ENCODE peak calls at places on chromosomes 6 and 20, in six cellular contexts. I is GM12878, P is suprapubic skin, F is stomach, B is Panc1, N is prostate gland. L is an unnamed sample.

GRCh38 chr20:50302463-50303041 is 111.9 kb downstream of the CEBPB start:
- DNase-seq in F (no peak), N (no peak), I (no peak), B (no peak), P (peak), L (peak)

GRCh38 chr20:2693286-2693995 is 861 bp downstream of the EBF4 start:
- DNase-seq in P (peak), F (peak), B (no peak), I (no peak), N (peak), L (no peak)

GRCh38 chr6:155080876-155081845 is 86.0 kb downstream of the TIAM2 start:
- DNase-seq in P (no peak), B (no peak), N (no peak), F (no peak), I (no peak), L (no peak)

GRCh38 chr20:37357481-37358365 is 11.8 kb downstream of the SRC start:
- DNase-seq in F (no peak), I (no peak), P (no peak), B (no peak), N (no peak), L (peak)

GRCh38 chr20:46283426-46283825 is 24.9 kb downstream of the CDH22 start:
- DNase-seq in F (no peak), B (no peak), I (no peak), N (no peak), P (no peak), L (no peak)

GRCh38 chr20:62891111-62891510 is 29.5 kb upstream of the TCFL5 start:
- DNase-seq in P (no peak), B (no peak), I (no peak), N (no peak), F (no peak), L (peak)

GRCh38 chr6:45590225-45590624 is 212.5 kb upstream of the SUPT3H start:
- DNase-seq in F (no peak), I (no peak), N (no peak), B (peak), P (no peak), L (no peak)

GRCh38 chr6:70686548-70687133 is 19.0 kb downstream of the SMAP1 start:
- DNase-seq in P (no peak), I (no peak), F (no peak), N (peak), B (no peak), L (no peak)

GRCh38 chr20:56865055-56865454 is 235.9 kb downstream of the TFAP2C start:
- DNase-seq in I (no peak), P (no peak), N (peak), B (no peak), F (no peak), L (no peak)

GRCh38 chr6:169378620-169379381 is 125.2 kb upstream of the THBS2 start:
- DNase-seq in I (no peak), N (no peak), F (no peak), P (no peak), B (no peak), L (no peak)

GRCh38 chr6:34922177-34922663 is 33.2 kb downstream of the ANKS1A start:
- DNase-seq in P (no peak), B (peak), I (no peak), F (no peak), N (no peak), L (no peak)

GRCh38 chr6:35386989-35387388 is 44.6 kb downstream of the PPARD start:
- DNase-seq in P (no peak), B (no peak), I (no peak), N (no peak), F (no peak), L (no peak)

GRCh38 chr20:51422912-51423667 is 119.4 kb downstream of the NFATC2 start:
- DNase-seq in F (no peak), P (no peak), N (no peak), I (no peak), B (no peak), L (peak)

GRCh38 chr6:71394001-71394432 is 105.4 kb downstream of the OGFRL1 start:
- DNase-seq in P (no peak), N (no peak), I (no peak), F (no peak), B (no peak), L (no peak)

GRCh38 chr6:163839296-163839695 is 424.8 kb downstream of the QKI start:
- DNase-seq in I (no peak), F (no peak), B (no peak), P (no peak), N (no peak), L (no peak)

GRCh38 chr6:47484616-47485015 is 7.0 kb downstream of the CD2AP start:
- DNase-seq in N (no peak), F (no peak), I (no peak), P (no peak), B (no peak), L (no peak)

GRCh38 chr6:68468244-68468884 is 166.7 kb upstream of the ADGRB3 start:
- DNase-seq in F (no peak), B (no peak), P (no peak), I (no peak), N (no peak), L (no peak)

GRCh38 chr6:37059344-37060194 is 54.1 kb downstream of the FGD2 start:
- DNase-seq in B (peak), P (peak), F (peak), N (peak), I (no peak), L (peak)

GRCh38 chr20:53642196-53643030 is 48.8 kb upstream of the ZNF217 start:
- DNase-seq in B (no peak), F (peak), P (no peak), I (no peak), N (peak), L (no peak)

GRCh38 chr20:22768779-22769178 is 184.4 kb upstream of the FOXA2 start:
- DNase-seq in N (no peak), I (no peak), P (no peak), F (no peak), B (no peak), L (no peak)

GRCh38 chr6:45566882-45567281 is 189.1 kb upstream of the SUPT3H start:
- DNase-seq in I (no peak), P (no peak), F (no peak), B (no peak), N (no peak), L (no peak)

GRCh38 chr6:167811689-167812487 is 14.8 kb upstream of the AFDN start:
- DNase-seq in P (no peak), I (no peak), B (no peak), N (no peak), F (no peak), L (no peak)

GRCh38 chr6:73610444-73611275 is 43.1 kb downstream of the SLC17A5 start:
- DNase-seq in N (no peak), P (no peak), I (peak), B (peak), F (no peak), L (no peak)

DNA sequence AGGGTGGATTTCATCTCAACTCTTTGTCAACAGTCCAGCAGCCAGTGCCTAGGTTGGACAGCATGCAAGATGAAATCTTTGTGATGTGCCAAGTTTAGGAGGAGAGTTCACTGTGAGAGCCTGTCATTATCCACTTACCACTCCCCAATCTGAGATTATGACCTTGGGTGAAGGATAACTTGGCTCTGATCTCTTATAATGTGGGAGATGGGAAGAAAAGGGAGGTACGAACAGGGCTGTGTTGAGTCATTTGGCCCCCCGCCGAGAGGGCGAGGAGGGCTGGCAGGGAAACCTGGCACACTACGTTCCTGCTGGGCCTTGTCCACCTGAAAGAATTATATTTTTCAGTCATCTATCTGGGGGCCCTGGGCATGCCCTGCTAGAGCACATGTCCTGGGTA is 35.8 kb downstream of the LAMA4 start:
- DNase-seq in B (no peak), N (no peak), I (no peak), P (no peak), F (no peak), L (no peak)
- TF ChIP-seq POLR2AphosphoS5 in B (no peak), N (no peak), I (no peak), P (peak), F (no peak), L (no peak)

DNA sequence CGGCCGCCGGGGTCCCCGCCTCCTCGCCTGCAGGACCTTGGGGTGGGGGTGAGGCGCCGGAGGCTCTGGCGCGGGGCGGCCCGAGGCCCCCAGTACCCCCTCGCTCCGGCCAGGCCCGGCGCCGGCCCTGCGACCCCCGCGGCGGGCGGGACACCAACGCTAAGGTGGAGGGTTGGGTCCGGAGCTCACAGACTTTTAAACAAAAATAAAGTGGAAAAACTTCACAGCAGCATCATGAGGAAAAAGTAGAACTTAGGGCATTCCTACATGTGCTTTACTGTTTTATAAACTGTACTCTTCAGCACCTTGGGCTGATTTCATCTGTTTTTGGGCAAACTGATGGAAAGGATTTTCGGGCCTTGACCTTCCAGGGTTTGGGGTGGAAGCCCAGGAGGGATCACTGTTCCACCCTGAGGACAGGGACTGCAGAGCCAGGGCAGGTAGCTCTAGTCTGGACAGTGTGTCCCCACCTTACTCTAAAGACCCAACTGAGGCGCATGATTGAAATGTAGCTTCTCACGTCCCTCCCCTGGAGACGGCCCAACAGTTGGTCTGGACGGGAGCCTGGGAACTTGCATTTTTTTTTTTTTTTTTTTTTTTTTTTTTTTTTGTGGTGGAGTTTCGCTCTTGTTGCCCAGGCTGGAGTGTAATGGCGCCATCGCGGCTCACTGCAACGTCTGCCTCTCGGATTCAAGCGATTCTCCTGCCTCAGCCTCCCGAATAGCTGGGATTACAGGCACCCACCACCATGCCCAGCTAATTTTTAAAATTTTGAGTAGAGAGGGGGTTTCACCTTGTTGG is 708 bp downstream of the NELFCD start:
- DNase-seq in B (no peak), F (peak), I (no peak), P (no peak), N (no peak), L (no peak)
- TF ChIP-seq POLR2AphosphoS5 in B (no peak), F (no peak), I (no peak), P (no peak), N (no peak), L (no peak)

GRCh38 chr6:54935739-54936138 is 89.2 kb downstream of the FAM83B start:
- DNase-seq in N (no peak), I (no peak), P (no peak), F (no peak), B (peak), L (no peak)
- TF ChIP-seq POLR2AphosphoS5 in N (no peak), I (no peak), P (no peak), F (peak), B (no peak), L (no peak)

DNA sequence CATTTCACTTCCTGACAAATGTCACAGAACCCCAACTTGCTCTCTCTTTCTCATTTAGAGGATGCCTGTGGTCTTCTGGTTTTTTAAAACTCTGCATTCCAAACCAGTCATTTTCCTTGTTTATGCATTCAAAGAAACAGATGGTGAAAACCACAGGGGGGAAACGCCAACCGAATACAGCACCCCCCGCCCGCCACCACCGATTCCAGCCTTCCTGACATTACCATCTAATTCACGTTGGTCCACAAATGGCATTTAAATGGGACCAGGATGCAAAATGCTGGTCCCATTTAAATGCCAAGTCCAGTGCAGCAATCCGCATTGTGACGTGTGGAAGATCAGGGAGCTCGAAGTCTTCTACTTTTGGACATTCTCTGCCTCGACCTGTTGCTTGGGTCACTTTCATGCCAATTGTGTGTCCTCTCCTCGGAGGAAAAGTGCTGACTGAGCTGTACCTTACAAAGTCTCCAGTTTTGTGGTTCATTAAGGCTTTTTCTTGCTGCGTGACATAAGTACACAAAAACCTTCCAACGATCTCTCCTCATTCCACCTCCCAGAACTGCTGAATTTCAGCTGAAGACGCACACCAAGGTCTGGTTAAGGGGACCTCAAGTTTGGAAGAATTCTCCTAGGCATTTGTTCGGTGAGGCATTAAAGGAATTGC is 35.8 kb downstream of the NEDD9 start:
- DNase-seq in P (no peak), F (no peak), B (no peak), N (no peak), I (no peak), L (no peak)
- TF ChIP-seq POLR2AphosphoS5 in P (no peak), F (no peak), B (no peak), N (no peak), I (peak), L (no peak)

GRCh38 chr20:17797163-17797562 is 97.4 kb downstream of the BANF2 start:
- DNase-seq in P (no peak), F (no peak), I (no peak), B (no peak), N (no peak), L (no peak)

GRCh38 chr20:17795449-17796095 is 95.8 kb downstream of the BANF2 start:
- DNase-seq in P (no peak), N (no peak), F (no peak), B (no peak), I (no peak), L (no peak)

GRCh38 chr20:17795003-17795402 is 95.2 kb downstream of the BANF2 start:
- DNase-seq in N (no peak), B (no peak), I (no peak), F (no peak), P (no peak), L (no peak)

GRCh38 chr20:17797579-17797978 is 97.8 kb downstream of the BANF2 start:
- DNase-seq in N (no peak), I (no peak), F (no peak), P (no peak), B (no peak), L (no peak)

GRCh38 chr20:17796096-17796563 is 96.4 kb downstream of the BANF2 start:
- DNase-seq in I (no peak), B (no peak), F (peak), P (peak), N (no peak), L (no peak)
- TF ChIP-seq POLR2AphosphoS5 in I (no peak), B (no peak), F (peak), P (peak), N (no peak), L (no peak)

DNA sequence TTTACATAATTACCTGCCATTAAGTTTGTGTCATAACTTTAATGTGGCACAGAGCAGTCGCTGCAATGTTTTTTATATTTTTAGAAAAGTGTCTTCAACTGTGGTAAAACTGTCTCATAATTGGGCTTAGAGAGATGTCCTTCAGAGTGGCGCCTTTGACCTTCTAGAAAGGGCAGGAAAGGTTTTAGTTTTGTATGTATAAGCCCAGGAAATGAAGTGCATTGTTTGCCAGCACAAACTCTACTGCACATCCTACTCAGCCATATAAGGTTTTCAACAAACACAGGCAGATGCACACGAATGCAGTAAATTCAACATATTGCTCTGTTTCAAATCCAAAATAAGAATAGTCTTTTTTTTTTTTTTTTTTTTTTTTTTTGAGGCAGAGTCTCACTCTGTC is 201.4 kb downstream of the ALDH8A1 start:
- DNase-seq in I (no peak), F (no peak), P (no peak), N (no peak), B (no peak), L (no peak)
- TF ChIP-seq POLR2AphosphoS5 in I (no peak), F (no peak), P (no peak), N (no peak), B (no peak), L (no peak)